ENCODE peak calls at places on chromosome 19, in five cellular contexts. C is transverse colon; G is CD8-positive, alpha-beta memory T cell; H is endothelial cell of umbilical vein; O is left lung. N is an unnamed sample. For H3K36me3, the result is how much of the 10 kb centered on the place peaks cover.

GRCh38 chr19:53812335-53812734 is 11.8 kb downstream of the NLRP12 start:
- DNase-seq in C (no peak), G (no peak), H (no peak), O (peak), N (no peak)

GRCh38 chr19:55437410-55437809 is 5.7 kb downstream of the SHISA7 start:
- DNase-seq in C (no peak), G (no peak), H (peak), O (no peak), N (no peak)

GRCh38 chr19:51333836-51334460 is 8.0 kb downstream of the VSIG10L start:
- DNase-seq in C (no peak), G (no peak), H (no peak), O (no peak), N (no peak)

GRCh38 chr19:7595466-7596133 is at the start of gene CAMSAP3:
- DNase-seq in C (peak), G (no peak), H (no peak), O (peak), N (no peak)

GRCh38 chr19:2770055-2771013 is 12.7 kb downstream of the SGTA start:
- DNase-seq in C (peak), G (no peak), H (no peak), O (no peak), N (no peak)

GRCh38 chr19:17504456-17504855 is 7.0 kb upstream of the PGLS start:
- DNase-seq in C (no peak), G (no peak), H (no peak), O (no peak), N (no peak)

GRCh38 chr19:45391871-45392665 is 12.8 kb downstream of the PPP1R13L start:
- DNase-seq in C (no peak), G (no peak), H (no peak), O (no peak), N (no peak)

GRCh38 chr19:50330365-50331078 is 1.3 kb upstream of the KCNC3 start:
- DNase-seq in C (peak), G (peak), H (peak), O (peak), N (peak)

GRCh38 chr19:9144920-9145319 is 4.7 kb downstream of the ZNF317 start:
- DNase-seq in C (no peak), G (no peak), H (no peak), O (no peak), N (no peak)

GRCh38 chr19:41746593-41747227 is 8.6 kb upstream of the CEACAM6 start:
- DNase-seq in C (peak), G (no peak), H (peak), O (no peak), N (no peak)

GRCh38 chr19:395467-395866 is 13.5 kb downstream of the C2CD4C start:
- DNase-seq in C (no peak), G (no peak), H (no peak), O (no peak), N (no peak)

GRCh38 chr19:1889907-1890306 is 4.6 kb upstream of the ABHD17A start:
- DNase-seq in C (no peak), G (no peak), H (no peak), O (no peak), N (no peak)

GRCh38 chr19:21141787-21142464 is at the start of gene ZNF431:
- DNase-seq in C (peak), G (peak), H (peak), O (peak), N (peak)

GRCh38 chr19:31297991-31298390 is 51.2 kb downstream of the TSHZ3 start:
- DNase-seq in C (no peak), G (no peak), H (no peak), O (no peak), N (no peak)

GRCh38 chr19:3243851-3244700 is 19.6 kb downstream of the CELF5 start:
- DNase-seq in C (peak), G (no peak), H (peak), O (no peak), N (no peak)

GRCh38 chr19:679418-680286 is 3.5 kb downstream of the FSTL3 start:
- DNase-seq in C (peak), G (no peak), H (peak), O (peak), N (peak)

GRCh38 chr19:29259867-29260281 is 46.9 kb upstream of the UQCRFS1 start:
- DNase-seq in C (no peak), G (no peak), H (no peak), O (no peak), N (no peak)

GRCh38 chr19:40605201-40605971 is 4.2 kb downstream of the LTBP4 start:
- DNase-seq in C (peak), G (peak), H (no peak), O (peak), N (no peak)

GRCh38 chr19:38182536-38183210 is 41.3 kb downstream of the DPF1 start:
- DNase-seq in C (no peak), G (no peak), H (no peak), O (no peak), N (no peak)

GRCh38 chr19:48751835-48752510 is 468 bp downstream of the FUT1 start:
- DNase-seq in C (no peak), G (no peak), H (peak), O (no peak), N (no peak)

GRCh38 chr19:47526798-47527197 is 11.9 kb upstream of the NAPA start:
- DNase-seq in C (no peak), G (no peak), H (no peak), O (no peak), N (no peak)

GRCh38 chr19:47521473-47522180 is 6.8 kb upstream of the NAPA start:
- DNase-seq in C (no peak), G (no peak), H (no peak), O (no peak), N (no peak)

GRCh38 chr19:47520839-47521238 is 6.0 kb upstream of the NAPA start:
- DNase-seq in C (no peak), G (no peak), H (no peak), O (no peak), N (no peak)

GRCh38 chr19:47520343-47520806 is 5.5 kb upstream of the NAPA start:
- DNase-seq in C (no peak), G (no peak), H (no peak), O (no peak), N (no peak)

GRCh38 chr19:47523473-47523872 is 8.6 kb upstream of the NAPA start:
- DNase-seq in C (peak), G (no peak), H (peak), O (no peak), N (no peak)
- H3K4me3 ChIP-seq in C (no peak), G (no peak), H (no peak), O (no peak), N (no peak)

DNA sequence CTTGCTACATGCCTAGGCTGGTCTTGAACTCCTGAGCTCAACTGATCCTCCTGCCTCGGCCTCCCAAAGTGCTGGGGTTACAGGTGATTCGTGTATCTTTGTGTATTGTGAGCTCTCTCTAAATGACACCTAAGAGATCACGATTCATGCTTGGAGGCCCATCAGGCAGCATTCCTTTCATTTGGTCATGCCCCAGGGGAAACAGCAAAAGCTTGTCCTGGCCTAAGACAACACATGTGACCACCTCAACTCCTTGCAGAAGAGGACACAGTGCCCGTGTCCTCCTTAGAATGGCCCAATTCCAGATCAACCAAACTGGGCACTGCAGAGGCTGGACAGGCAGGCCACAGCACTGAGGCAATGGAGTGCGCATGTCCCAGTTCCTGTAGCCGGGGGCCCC is 32.5 kb downstream of the ZC3H4 start:
- DNase-seq in C (no peak), G (no peak), H (no peak), O (peak), N (no peak)
- H3K36me3 ChIP-seq in C (half or more), G (under half), H (under half), O (under half), N (half or more)

GRCh38 chr19:47511681-47512080 is 3.2 kb downstream of the NAPA start:
- DNase-seq in C (no peak), G (no peak), H (no peak), O (peak), N (no peak)

GRCh38 chr19:47512948-47513319 is 1.9 kb downstream of the NAPA start:
- DNase-seq in C (no peak), G (no peak), H (no peak), O (no peak), N (no peak)

GRCh38 chr19:47511128-47511517 is 3.7 kb downstream of the NAPA start:
- DNase-seq in C (no peak), G (no peak), H (no peak), O (peak), N (no peak)

GRCh38 chr19:47510516-47511127 is 4.2 kb downstream of the NAPA start:
- DNase-seq in C (no peak), G (no peak), H (no peak), O (peak), N (no peak)

GRCh38 chr19:47512183-47512947 is 2.5 kb downstream of the NAPA start:
- DNase-seq in C (peak), G (no peak), H (no peak), O (no peak), N (no peak)
- H3K4me3 ChIP-seq in C (peak), G (peak), H (no peak), O (peak), N (peak)

DNA sequence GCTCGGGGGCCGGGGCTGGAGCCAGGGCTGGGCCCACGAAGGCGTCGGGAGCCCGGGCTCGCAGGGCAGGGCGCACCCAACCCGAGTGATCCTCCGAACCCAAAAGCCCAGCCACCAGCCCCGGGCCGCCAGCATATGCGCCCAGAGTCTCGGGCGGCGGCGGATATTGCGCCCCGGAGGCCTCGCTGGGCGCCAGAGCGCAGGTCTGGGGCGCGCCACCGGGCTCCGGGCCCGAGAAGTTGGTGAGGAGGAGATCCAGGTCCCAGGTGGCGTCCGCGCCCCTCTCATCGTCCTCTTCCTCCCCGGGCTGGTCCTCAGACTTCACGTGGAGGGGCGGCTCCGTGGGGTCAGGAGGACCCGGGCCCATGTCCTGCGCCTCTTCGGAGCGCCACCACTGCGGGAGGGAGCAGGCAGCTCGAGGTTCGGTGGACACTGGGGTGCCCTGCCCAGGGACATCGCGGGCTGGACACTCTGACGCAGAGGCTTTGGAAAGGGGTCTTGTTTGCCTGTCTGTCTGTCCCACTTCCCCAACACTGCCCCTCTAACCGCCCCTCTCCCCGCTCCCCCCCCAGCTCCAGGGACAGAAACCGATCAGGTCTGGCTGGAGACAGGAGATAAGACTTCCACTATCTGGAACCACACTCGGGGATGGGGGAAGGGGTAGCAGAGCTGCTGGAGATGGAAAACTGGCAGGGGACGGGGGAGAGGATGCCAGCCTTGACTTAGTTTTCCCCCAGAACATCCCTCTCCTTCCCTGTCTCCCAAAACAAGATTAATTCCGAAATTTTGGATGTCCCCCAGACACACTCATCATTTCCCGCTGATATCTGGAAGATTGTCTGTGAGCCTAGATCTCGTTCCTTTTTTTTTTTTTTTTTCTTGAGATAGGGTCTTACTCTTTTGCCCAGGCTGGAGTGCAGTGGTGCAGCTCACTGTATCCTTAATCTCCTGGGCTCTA is 973 bp downstream of the KLF1 start:
- DNase-seq in C (no peak), G (no peak), H (no peak), O (no peak), N (no peak)
- H3K36me3 ChIP-seq in C (under half), G (under half), H (under half), O (under half), N (under half)

GRCh38 chr19:6039541-6040225 is 61.7 kb upstream of the RANBP3 start:
- DNase-seq in C (no peak), G (no peak), H (no peak), O (peak), N (no peak)
- H3K4me3 ChIP-seq in C (no peak), G (no peak), H (no peak), O (no peak), N (no peak)